ENCODE peak calls at places on chromosomes 5 and 9, in six cellular contexts. T, R, B, L, V and I are unnamed samples.
A peak's percentile ranks its signal among the peaks of the same experiment; 100 is the strongest.

GRCh38 chr5:94433393-94434149 is 184.8 kb downstream of the KIAA0825 start:
- DNase-seq in T (no peak), R (no peak), B (no peak), L (no peak), V (no peak), I (peak; percentile 28)

GRCh38 chr5:83764101-83764500 is 43.4 kb upstream of the HAPLN1 start:
- DNase-seq in T (no peak), R (no peak), B (no peak), L (no peak), V (no peak), I (no peak)

GRCh38 chr9:2859776-2860379 is 16.0 kb upstream of the PUM3 start:
- DNase-seq in T (peak; percentile 76), R (peak; percentile 81), B (peak; percentile 89), L (peak; percentile 83), V (no peak), I (peak; percentile 11)

GRCh38 chr5:158431369-158432029 is 572.6 kb upstream of the CLINT1 start:
- DNase-seq in T (no peak), R (no peak), B (no peak), L (no peak), V (no peak), I (no peak)

GRCh38 chr5:76926329-76927105 is 26.3 kb upstream of the CRHBP start:
- DNase-seq in T (no peak), R (no peak), B (no peak), L (peak; percentile 3), V (no peak), I (no peak)

GRCh38 chr9:133237271-133237731 is 28.3 kb upstream of the OBP2B start:
- DNase-seq in T (peak; percentile 1), R (no peak), B (no peak), L (no peak), V (no peak), I (peak; percentile 43)

GRCh38 chr5:10293907-10294662 is 13.6 kb downstream of the CMBL start:
- DNase-seq in T (no peak), R (no peak), B (no peak), L (no peak), V (no peak), I (no peak)

GRCh38 chr9:124242331-124243194 is 15.2 kb upstream of the NEK6 start:
- DNase-seq in T (peak; percentile 59), R (peak; percentile 30), B (peak; percentile 79), L (peak; percentile 85), V (no peak), I (no peak)

GRCh38 chr5:2686296-2686695 is 65.2 kb downstream of the IRX2 start:
- DNase-seq in T (no peak), R (no peak), B (no peak), L (peak; percentile 28), V (no peak), I (no peak)

GRCh38 chr9:117392992-117393391 is 21.9 kb downstream of the ASTN2 start:
- DNase-seq in T (peak; percentile 69), R (no peak), B (peak; percentile 84), L (no peak), V (no peak), I (no peak)

GRCh38 chr5:68332546-68332945 is 117.0 kb downstream of the PIK3R1 start:
- DNase-seq in T (no peak), R (no peak), B (no peak), L (no peak), V (no peak), I (no peak)

GRCh38 chr5:110625376-110625999 is 101.0 kb downstream of the TMEM232 start:
- DNase-seq in T (no peak), R (peak; percentile 49), B (peak; percentile 67), L (peak; percentile 31), V (no peak), I (peak; percentile 25)
- TF ChIP-seq CTCF in T (peak; percentile 72), R (peak; percentile 41), B (peak; percentile 81), L (peak; percentile 71), V (peak; percentile 47), I (peak; percentile 70)

GRCh38 chr9:72687331-72687730 is 165.9 kb downstream of the TMC1 start:
- DNase-seq in T (no peak), R (no peak), B (no peak), L (no peak), V (no peak), I (no peak)

GRCh38 chr9:72695365-72695764 is 174.0 kb downstream of the TMC1 start:
- DNase-seq in T (no peak), R (no peak), B (peak; percentile 7), L (no peak), V (no peak), I (peak; percentile 7)

GRCh38 chr9:72696481-72696880 is 175.1 kb downstream of the TMC1 start:
- DNase-seq in T (no peak), R (no peak), B (no peak), L (no peak), V (no peak), I (no peak)

DNA sequence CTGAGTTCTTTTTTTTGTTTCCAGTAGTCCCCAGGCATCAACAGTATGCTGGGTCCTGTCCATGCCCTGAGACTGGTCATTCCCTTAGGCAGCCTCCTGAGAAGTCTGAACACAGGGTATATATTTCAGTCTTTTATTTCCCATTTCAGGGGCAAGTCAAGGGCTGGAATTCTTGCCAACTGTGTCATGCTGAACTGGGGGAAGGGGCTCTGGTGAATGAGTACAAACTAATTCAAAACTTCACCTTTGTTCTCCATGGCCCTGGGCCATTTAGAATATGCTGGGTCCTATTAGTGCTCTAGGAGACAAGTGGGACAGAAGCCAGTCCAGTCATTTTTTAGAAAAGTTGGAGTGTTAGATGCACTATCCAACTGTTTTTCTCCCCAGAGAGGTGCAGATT is 170.3 kb downstream of the TMC1 start:
- DNase-seq in T (no peak), R (no peak), B (no peak), L (no peak), V (no peak), I (no peak)
- TF ChIP-seq CTCF in T (no peak), R (no peak), B (no peak), L (no peak), V (no peak), I (no peak)

DNA sequence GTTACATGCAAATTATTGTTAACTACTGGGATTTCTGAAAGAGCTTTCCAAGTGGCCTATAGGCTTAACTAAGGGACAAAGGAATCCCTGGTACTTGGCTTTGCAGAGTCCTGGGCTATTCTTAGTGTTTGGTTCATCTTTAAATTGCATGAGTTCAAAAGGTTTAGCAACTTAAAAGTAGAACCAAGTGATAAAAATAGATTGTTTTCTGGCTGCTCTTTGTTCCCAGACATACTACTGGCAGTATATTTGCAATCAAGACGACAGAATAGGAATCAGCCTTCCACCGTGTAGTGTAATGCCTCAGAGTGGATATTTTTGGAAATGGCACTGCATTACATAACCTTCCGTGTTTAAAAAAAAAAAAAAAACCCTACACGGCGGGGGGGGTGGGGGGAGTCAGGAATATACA is 1.0 kb downstream of the NREP start:
- DNase-seq in T (no peak), R (peak; percentile 71), B (peak; percentile 43), L (peak; percentile 34), V (no peak), I (peak; percentile 10)
- TF ChIP-seq CTCF in T (no peak), R (no peak), B (no peak), L (no peak), V (no peak), I (no peak)

DNA sequence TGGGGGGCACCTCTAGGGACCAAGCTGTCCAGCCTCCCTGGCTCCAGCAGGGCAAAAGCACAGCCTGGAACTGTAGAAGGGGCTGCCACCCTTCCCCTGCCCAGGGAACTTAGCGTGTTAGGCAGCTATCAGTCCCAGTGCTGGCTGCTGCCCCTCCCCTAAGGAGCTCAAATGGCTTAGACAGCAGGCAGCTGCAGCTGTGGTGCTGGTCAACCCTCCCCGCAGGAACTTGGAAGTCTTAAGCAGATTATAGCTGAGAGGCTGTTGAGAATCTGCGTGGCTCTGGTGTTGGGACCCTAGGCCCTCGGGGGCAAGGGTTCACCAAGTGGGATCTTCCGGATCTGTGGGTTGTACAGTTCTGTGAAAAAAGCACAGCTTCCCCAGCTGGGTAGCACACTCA is 536.5 kb upstream of the CDH10 start:
- DNase-seq in T (no peak), R (no peak), B (no peak), L (peak; percentile 50), V (no peak), I (no peak)
- TF ChIP-seq CTCF in T (no peak), R (no peak), B (no peak), L (no peak), V (no peak), I (no peak)

GRCh38 chr9:1008256-1008655 is 31.8 kb downstream of the DMRT3 start:
- DNase-seq in T (no peak), R (no peak), B (no peak), L (no peak), V (no peak), I (no peak)

GRCh38 chr9:1001838-1002237 is 25.4 kb downstream of the DMRT3 start:
- DNase-seq in T (no peak), R (no peak), B (no peak), L (no peak), V (no peak), I (no peak)

GRCh38 chr9:1007312-1007711 is 30.9 kb downstream of the DMRT3 start:
- DNase-seq in T (no peak), R (no peak), B (no peak), L (no peak), V (no peak), I (no peak)

GRCh38 chr9:1002678-1003077 is 26.2 kb downstream of the DMRT3 start:
- DNase-seq in T (no peak), R (no peak), B (no peak), L (no peak), V (no peak), I (no peak)

DNA sequence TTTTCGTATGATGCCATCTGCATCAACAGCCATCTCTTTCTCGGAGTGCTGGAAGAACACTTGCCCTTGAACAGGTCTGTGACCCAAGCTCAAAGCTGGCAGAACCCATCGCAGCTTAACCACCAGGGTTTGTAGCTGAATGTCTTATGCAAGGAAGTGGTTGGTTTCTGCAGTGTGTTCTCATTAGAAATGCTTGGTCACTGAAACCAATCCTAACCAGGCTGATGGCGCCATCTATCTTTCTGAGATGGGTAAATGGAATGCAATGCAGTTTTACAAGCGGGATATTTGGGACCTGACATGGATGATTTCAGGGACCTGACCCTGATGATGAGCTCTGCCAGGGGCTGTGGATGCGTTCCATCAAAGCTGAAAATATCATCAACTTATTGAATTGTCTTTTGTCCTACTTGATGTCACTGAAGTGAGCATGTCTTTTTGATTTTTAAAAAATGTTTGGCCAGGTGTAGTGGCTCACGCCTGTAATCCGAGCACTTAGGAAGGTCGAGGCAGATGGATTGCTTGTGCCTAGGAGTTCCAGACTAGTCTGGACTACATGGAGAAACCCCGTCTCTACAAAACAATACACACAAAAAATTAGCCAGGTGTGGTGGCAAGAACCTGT is 28.7 kb downstream of the DMRT3 start:
- DNase-seq in T (peak; percentile 62), R (peak; percentile 77), B (peak; percentile 89), L (peak; percentile 61), V (no peak), I (peak; percentile 31)
- TF ChIP-seq CTCF in T (peak; percentile 72), R (peak; percentile 67), B (peak; percentile 79), L (peak; percentile 64), V (no peak), I (peak; percentile 71)

GRCh38 chr5:85605381-85605780 is 1012.4 kb upstream of the COX7C start:
- DNase-seq in T (no peak), R (no peak), B (no peak), L (no peak), V (no peak), I (no peak)
- TF ChIP-seq CTCF in T (no peak), R (no peak), B (no peak), L (no peak), V (no peak), I (no peak)

GRCh38 chr5:78361226-78361993 is 993 bp downstream of the SCAMP1 start:
- DNase-seq in T (no peak), R (peak; percentile 70), B (peak; percentile 69), L (peak; percentile 50), V (no peak), I (peak; percentile 84)
- TF ChIP-seq CTCF in T (no peak), R (peak; percentile 31), B (peak; percentile 34), L (peak; percentile 16), V (no peak), I (peak; percentile 2)